ENCODE peak calls at places on chromosomes 4 and X, in eight cellular contexts. One of them, this sample, is unnamed.

GRCh38 chr4:67288964-67289363 is 256.3 kb downstream of the CENPC start:
- DNase-seq in pancreas: no peak
- DNase-seq in A549: no peak
- DNase-seq in mesothelial cell of epicardium: no peak
- DNase-seq in transverse colon: no peak
- DNase-seq in fibroblast of lung: no peak
- DNase-seq in WTC11: peak
- DNase-seq in Calu3: peak
- DNase-seq in this sample: peak

GRCh38 chrX:96591418-96591817 is 93.2 kb upstream of the DIAPH2 start:
- DNase-seq in pancreas: no peak
- DNase-seq in A549: no peak
- DNase-seq in mesothelial cell of epicardium: no peak
- DNase-seq in transverse colon: no peak
- DNase-seq in fibroblast of lung: peak
- DNase-seq in WTC11: no peak
- DNase-seq in Calu3: no peak
- DNase-seq in this sample: no peak

GRCh38 chr4:174314770-174315169 is 31.1 kb downstream of the CEP44 start:
- DNase-seq in pancreas: no peak
- DNase-seq in A549: no peak
- DNase-seq in mesothelial cell of epicardium: no peak
- DNase-seq in transverse colon: no peak
- DNase-seq in fibroblast of lung: peak
- DNase-seq in WTC11: no peak
- DNase-seq in Calu3: no peak
- DNase-seq in this sample: no peak

GRCh38 chr4:7857238-7857701 is 82.4 kb downstream of the AFAP1 start:
- DNase-seq in pancreas: no peak
- DNase-seq in A549: no peak
- DNase-seq in mesothelial cell of epicardium: no peak
- DNase-seq in transverse colon: no peak
- DNase-seq in fibroblast of lung: peak
- DNase-seq in WTC11: no peak
- DNase-seq in Calu3: no peak
- DNase-seq in this sample: peak

GRCh38 chr4:93646225-93646930 is 182.2 kb upstream of the ATOH1 start:
- DNase-seq in pancreas: no peak
- DNase-seq in A549: no peak
- DNase-seq in mesothelial cell of epicardium: no peak
- DNase-seq in transverse colon: no peak
- DNase-seq in fibroblast of lung: peak
- DNase-seq in WTC11: no peak
- DNase-seq in Calu3: no peak
- DNase-seq in this sample: no peak

GRCh38 chrX:42102586-42103282 is 179.4 kb upstream of the CASK start:
- DNase-seq in pancreas: no peak
- DNase-seq in A549: no peak
- DNase-seq in mesothelial cell of epicardium: no peak
- DNase-seq in transverse colon: no peak
- DNase-seq in fibroblast of lung: no peak
- DNase-seq in WTC11: no peak
- DNase-seq in Calu3: no peak
- DNase-seq in this sample: no peak

GRCh38 chrX:32533848-32534247 is 677.5 kb downstream of the DMD start:
- DNase-seq in pancreas: no peak
- DNase-seq in A549: no peak
- DNase-seq in mesothelial cell of epicardium: no peak
- DNase-seq in transverse colon: no peak
- DNase-seq in fibroblast of lung: no peak
- DNase-seq in WTC11: no peak
- DNase-seq in Calu3: no peak
- DNase-seq in this sample: no peak

GRCh38 chrX:11967986-11968385 is 170.3 kb upstream of the FRMPD4 start:
- DNase-seq in pancreas: no peak
- DNase-seq in A549: no peak
- DNase-seq in mesothelial cell of epicardium: no peak
- DNase-seq in transverse colon: no peak
- DNase-seq in fibroblast of lung: no peak
- DNase-seq in WTC11: no peak
- DNase-seq in Calu3: peak
- DNase-seq in this sample: no peak

GRCh38 chr4:75598390-75598789 is 31.9 kb downstream of the CDKL2 start:
- DNase-seq in pancreas: no peak
- DNase-seq in A549: no peak
- DNase-seq in mesothelial cell of epicardium: no peak
- DNase-seq in transverse colon: no peak
- DNase-seq in fibroblast of lung: peak
- DNase-seq in WTC11: no peak
- DNase-seq in Calu3: no peak
- DNase-seq in this sample: no peak

GRCh38 chr4:51963871-51964513 is 56.2 kb downstream of the LRRC66 start:
- DNase-seq in pancreas: no peak
- DNase-seq in A549: no peak
- DNase-seq in mesothelial cell of epicardium: no peak
- DNase-seq in transverse colon: no peak
- DNase-seq in fibroblast of lung: no peak
- DNase-seq in WTC11: no peak
- DNase-seq in Calu3: no peak
- DNase-seq in this sample: no peak

GRCh38 chrX:65926095-65927019 is 113.5 kb downstream of the VSIG4 start:
- DNase-seq in pancreas: no peak
- DNase-seq in A549: no peak
- DNase-seq in mesothelial cell of epicardium: no peak
- DNase-seq in transverse colon: peak
- DNase-seq in fibroblast of lung: no peak
- DNase-seq in WTC11: no peak
- DNase-seq in Calu3: no peak
- DNase-seq in this sample: no peak

GRCh38 chr4:6913350-6913749 is 3.7 kb downstream of the TBC1D14 start:
- DNase-seq in pancreas: no peak
- DNase-seq in A549: no peak
- DNase-seq in mesothelial cell of epicardium: no peak
- DNase-seq in transverse colon: no peak
- DNase-seq in fibroblast of lung: no peak
- DNase-seq in WTC11: no peak
- DNase-seq in Calu3: no peak
- DNase-seq in this sample: no peak

GRCh38 chr4:147855670-147856069 is 123.8 kb downstream of the ARHGAP10 start:
- DNase-seq in pancreas: no peak
- DNase-seq in A549: no peak
- DNase-seq in mesothelial cell of epicardium: no peak
- DNase-seq in transverse colon: no peak
- DNase-seq in fibroblast of lung: no peak
- DNase-seq in WTC11: no peak
- DNase-seq in Calu3: no peak
- DNase-seq in this sample: no peak

GRCh38 chrX:124215786-124216185 is 116.7 kb upstream of the TEX13D start:
- DNase-seq in pancreas: no peak
- DNase-seq in A549: no peak
- DNase-seq in mesothelial cell of epicardium: no peak
- DNase-seq in transverse colon: no peak
- DNase-seq in fibroblast of lung: no peak
- DNase-seq in WTC11: no peak
- DNase-seq in Calu3: no peak
- DNase-seq in this sample: no peak

GRCh38 chrX:11419102-11419501 is 125.9 kb downstream of the AMELX start:
- DNase-seq in pancreas: no peak
- DNase-seq in A549: no peak
- DNase-seq in mesothelial cell of epicardium: no peak
- DNase-seq in transverse colon: no peak
- DNase-seq in fibroblast of lung: no peak
- DNase-seq in WTC11: no peak
- DNase-seq in Calu3: no peak
- DNase-seq in this sample: no peak

GRCh38 chrX:36019164-36019563 is 99.6 kb downstream of the CFAP47 start:
- DNase-seq in pancreas: peak
- DNase-seq in A549: no peak
- DNase-seq in mesothelial cell of epicardium: no peak
- DNase-seq in transverse colon: peak
- DNase-seq in fibroblast of lung: no peak
- DNase-seq in WTC11: no peak
- DNase-seq in Calu3: no peak
- DNase-seq in this sample: no peak

GRCh38 chr4:42104521-42104920 is 47.9 kb downstream of the BEND4 start:
- DNase-seq in pancreas: no peak
- DNase-seq in A549: no peak
- DNase-seq in mesothelial cell of epicardium: no peak
- DNase-seq in transverse colon: no peak
- DNase-seq in fibroblast of lung: peak
- DNase-seq in WTC11: no peak
- DNase-seq in Calu3: no peak
- DNase-seq in this sample: no peak

GRCh38 chrX:42720209-42720608 is 57.8 kb downstream of the PPP1R2C start:
- DNase-seq in pancreas: no peak
- DNase-seq in A549: no peak
- DNase-seq in mesothelial cell of epicardium: no peak
- DNase-seq in transverse colon: no peak
- DNase-seq in fibroblast of lung: no peak
- DNase-seq in WTC11: no peak
- DNase-seq in Calu3: no peak
- DNase-seq in this sample: no peak

GRCh38 chr4:59904331-59904730 is 1295.8 kb upstream of the ADGRL3 start:
- DNase-seq in pancreas: no peak
- DNase-seq in A549: no peak
- DNase-seq in mesothelial cell of epicardium: no peak
- DNase-seq in transverse colon: no peak
- DNase-seq in fibroblast of lung: no peak
- DNase-seq in WTC11: no peak
- DNase-seq in Calu3: no peak
- DNase-seq in this sample: no peak

GRCh38 chr4:81326581-81326980 is 111.6 kb upstream of the PRKG2 start:
- DNase-seq in pancreas: no peak
- DNase-seq in A549: no peak
- DNase-seq in mesothelial cell of epicardium: no peak
- DNase-seq in transverse colon: no peak
- DNase-seq in fibroblast of lung: peak
- DNase-seq in WTC11: no peak
- DNase-seq in Calu3: no peak
- DNase-seq in this sample: no peak
- TF ChIP-seq CTCF in pancreas: no peak
- TF ChIP-seq CTCF in A549: no peak
- TF ChIP-seq CTCF in mesothelial cell of epicardium: no peak
- TF ChIP-seq CTCF in transverse colon: no peak
- TF ChIP-seq CTCF in fibroblast of lung: no peak
- TF ChIP-seq CTCF in WTC11: no peak
- TF ChIP-seq CTCF in Calu3: no peak
- TF ChIP-seq CTCF in this sample: no peak

DNA sequence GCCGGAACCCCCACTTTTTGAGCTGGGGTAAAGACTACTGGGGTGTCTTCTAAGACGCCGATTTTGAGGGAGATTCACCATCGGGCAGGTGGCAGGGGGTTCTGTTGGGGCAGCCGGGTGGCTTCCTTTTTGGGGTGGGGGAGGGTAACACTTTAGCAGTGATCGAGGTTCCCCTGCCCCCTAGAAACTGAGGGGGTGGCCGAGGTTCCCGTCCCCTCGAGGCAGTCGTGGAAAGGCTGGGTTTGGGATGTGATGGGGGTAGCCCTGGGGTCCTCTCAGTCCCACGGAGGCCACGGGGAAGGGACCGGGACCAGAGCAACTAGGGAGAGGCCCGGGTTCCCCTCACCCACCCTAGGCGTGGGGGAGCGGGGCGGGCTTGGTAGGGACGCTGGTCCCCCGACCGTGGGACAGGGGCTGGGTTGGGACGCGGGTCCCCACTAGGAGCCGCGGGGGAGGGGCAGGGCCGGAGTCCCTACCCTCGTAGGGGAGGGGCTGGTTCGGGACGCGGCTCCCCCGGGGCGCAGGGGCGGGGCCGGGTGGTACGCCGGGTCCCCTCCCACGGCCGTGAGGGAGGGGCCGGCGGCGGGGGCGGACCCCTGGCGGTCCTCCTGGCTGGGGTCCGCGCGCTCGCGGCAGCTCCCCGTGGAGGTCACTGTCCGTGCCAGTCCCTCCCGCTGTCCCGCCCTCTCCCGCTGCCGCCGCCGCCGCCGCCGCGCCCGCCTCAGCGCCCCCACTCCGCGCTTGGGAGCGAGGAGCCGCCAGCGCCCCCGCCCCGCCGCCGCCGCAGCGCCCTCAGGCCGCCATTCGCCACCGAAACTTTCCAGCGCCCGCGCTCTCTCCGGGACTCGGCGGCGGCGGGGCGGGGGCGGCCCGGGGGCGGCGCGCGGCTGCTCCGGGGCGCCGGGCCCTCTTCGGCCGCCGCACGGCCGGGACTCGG is at the start of gene TBL1X:
- DNase-seq in pancreas: peak
- DNase-seq in A549: peak
- DNase-seq in mesothelial cell of epicardium: peak
- DNase-seq in transverse colon: peak
- DNase-seq in fibroblast of lung: peak
- DNase-seq in WTC11: peak
- DNase-seq in Calu3: peak
- DNase-seq in this sample: peak
- TF ChIP-seq CTCF in pancreas: no peak
- TF ChIP-seq CTCF in A549: peak
- TF ChIP-seq CTCF in mesothelial cell of epicardium: no peak
- TF ChIP-seq CTCF in transverse colon: no peak
- TF ChIP-seq CTCF in fibroblast of lung: no peak
- TF ChIP-seq CTCF in WTC11: no peak
- TF ChIP-seq CTCF in Calu3: no peak
- TF ChIP-seq CTCF in this sample: no peak

DNA sequence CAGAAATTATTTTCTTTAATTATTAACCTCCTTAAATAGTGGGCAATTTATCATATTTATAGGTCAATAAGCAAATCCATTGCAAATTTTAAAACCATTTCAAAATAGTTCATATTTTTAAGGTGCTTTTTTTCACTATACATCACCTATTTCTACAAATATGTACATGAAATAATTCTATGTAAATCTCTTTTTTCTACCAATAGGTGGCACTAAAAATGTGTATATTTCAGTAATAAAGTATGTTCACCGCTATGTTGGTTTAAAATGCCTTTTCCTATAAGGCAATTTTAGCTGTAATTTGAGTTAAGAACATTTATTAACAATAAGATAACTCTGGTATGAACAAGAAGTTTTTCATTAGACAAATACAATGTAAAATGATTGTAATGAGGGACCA is 672.2 kb downstream of the KCTD8 start:
- DNase-seq in pancreas: no peak
- DNase-seq in A549: peak
- DNase-seq in mesothelial cell of epicardium: no peak
- DNase-seq in transverse colon: no peak
- DNase-seq in fibroblast of lung: peak
- DNase-seq in WTC11: no peak
- DNase-seq in Calu3: no peak
- DNase-seq in this sample: peak
- TF ChIP-seq CTCF in pancreas: no peak
- TF ChIP-seq CTCF in A549: peak
- TF ChIP-seq CTCF in mesothelial cell of epicardium: peak
- TF ChIP-seq CTCF in transverse colon: no peak
- TF ChIP-seq CTCF in fibroblast of lung: no peak
- TF ChIP-seq CTCF in WTC11: no peak
- TF ChIP-seq CTCF in Calu3: no peak
- TF ChIP-seq CTCF in this sample: peak

DNA sequence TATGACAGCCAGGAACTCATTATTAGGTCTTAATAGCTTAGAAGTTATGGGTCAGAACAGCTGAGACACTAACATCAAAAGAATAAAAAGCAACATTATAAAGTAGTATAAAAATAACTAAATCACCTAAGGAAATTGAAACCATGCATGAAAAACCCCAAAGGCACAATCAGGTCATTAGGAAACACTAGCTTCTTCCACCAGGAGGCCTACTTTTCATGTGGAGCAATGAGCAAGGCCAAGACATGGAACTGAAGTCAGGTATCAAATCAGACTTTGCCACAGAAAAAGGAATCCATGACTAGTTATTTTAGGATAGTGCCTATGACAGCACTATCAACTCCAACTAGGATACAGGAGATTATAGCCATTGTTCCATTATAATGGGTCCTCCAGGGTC is 7.9 kb downstream of the HUWE1 start:
- DNase-seq in pancreas: no peak
- DNase-seq in A549: peak
- DNase-seq in mesothelial cell of epicardium: no peak
- DNase-seq in transverse colon: no peak
- DNase-seq in fibroblast of lung: no peak
- DNase-seq in WTC11: no peak
- DNase-seq in Calu3: no peak
- DNase-seq in this sample: no peak
- TF ChIP-seq CTCF in pancreas: no peak
- TF ChIP-seq CTCF in A549: no peak
- TF ChIP-seq CTCF in mesothelial cell of epicardium: no peak
- TF ChIP-seq CTCF in transverse colon: no peak
- TF ChIP-seq CTCF in fibroblast of lung: peak
- TF ChIP-seq CTCF in WTC11: no peak
- TF ChIP-seq CTCF in Calu3: no peak
- TF ChIP-seq CTCF in this sample: no peak

This sample was measured in GM10248.